ENCODE peak calls at places on chromosomes 16 and 17, in nine cellular contexts. U is tibial artery; A is NCI-H2107; W is NCI-H2081; R is IMR-90; L is activated naive CD4-positive, alpha-beta T cell; M is stimulated activated CD8-positive, alpha-beta memory T cell treated with anti-CD3 and anti-CD28 coated beads, Interleukin-12 subunit alpha, Interleukin-12 subunit beta, amount 100 ng/mL, for 1 hour; O is endodermal cell; K is adrenal gland. Q is an unnamed sample.

GRCh38 chr17:76566613-76566943 is 19.1 kb downstream of the ST6GALNAC2 start:
- DNase-seq in U (no peak), A (no peak), W (no peak), R (no peak), L (no peak), M (no peak), O (no peak), K (no peak), Q (no peak)

GRCh38 chr16:8941718-8942344 is 21.9 kb downstream of the USP7 start:
- DNase-seq in U (no peak), A (no peak), W (no peak), R (no peak), L (no peak), M (no peak), O (no peak), K (no peak), Q (no peak)

GRCh38 chr17:81064746-81065475 is 30.0 kb downstream of the BAIAP2 start:
- DNase-seq in U (no peak), A (no peak), W (no peak), R (peak; percentile 52), L (no peak), M (no peak), O (peak; percentile 74), K (no peak), Q (peak; percentile 59)

GRCh38 chr17:2138768-2139167 is 83.9 kb downstream of the HIC1 start:
- DNase-seq in U (peak; percentile 30), A (no peak), W (no peak), R (no peak), L (no peak), M (no peak), O (peak; percentile 44), K (peak; percentile 48), Q (no peak)

GRCh38 chr16:74466872-74467271 is 45.6 kb upstream of the CLEC18B start:
- DNase-seq in U (no peak), A (no peak), W (no peak), R (no peak), L (no peak), M (no peak), O (no peak), K (no peak), Q (no peak)

GRCh38 chr17:8946071-8946470 is 19.4 kb downstream of the PIK3R5 start:
- DNase-seq in U (no peak), A (no peak), W (no peak), R (no peak), L (no peak), M (no peak), O (no peak), K (no peak), Q (no peak)

GRCh38 chr16:11797957-11798299 is 870 bp upstream of the ZC3H7A start:
- DNase-seq in U (no peak), A (no peak), W (peak; percentile 30), R (no peak), L (no peak), M (no peak), O (no peak), K (peak; percentile 26), Q (no peak)

GRCh38 chr16:6682142-6682811 is 650.4 kb upstream of the RBFOX1 start:
- DNase-seq in U (peak; percentile 23), A (no peak), W (peak; percentile 6), R (no peak), L (no peak), M (no peak), O (peak; percentile 92), K (peak; percentile 14), Q (no peak)

GRCh38 chr17:70434536-70435490 is 265.5 kb downstream of the KCNJ2 start:
- DNase-seq in U (no peak), A (no peak), W (no peak), R (no peak), L (no peak), M (no peak), O (no peak), K (no peak), Q (peak; percentile 5)

GRCh38 chr16:685967-686366 is 1.8 kb upstream of the JMJD8 start:
- DNase-seq in U (no peak), A (no peak), W (peak; percentile 75), R (peak; percentile 13), L (no peak), M (no peak), O (peak; percentile 84), K (no peak), Q (peak; percentile 42)

GRCh38 chr17:63151981-63152523 is 186.0 kb downstream of the TANC2 start:
- DNase-seq in U (no peak), A (no peak), W (no peak), R (peak; percentile 63), L (no peak), M (no peak), O (no peak), K (no peak), Q (peak; percentile 55)

GRCh38 chr16:2295056-2295798 is 27.3 kb upstream of the RNPS1 start:
- DNase-seq in U (no peak), A (no peak), W (no peak), R (no peak), L (no peak), M (no peak), O (no peak), K (no peak), Q (no peak)